ENCODE peak calls at places on chromosomes 6 and 20, in four cellular contexts. H is dorsolateral prefrontal cortex, I is right atrium auricular region, U is HCT116. B is an unnamed sample.

GRCh38 chr6:4603291-4603690 is 172.9 kb upstream of the CDYL start:
- DNase-seq in H (no peak), U (peak), I (peak), B (peak)

GRCh38 chr6:37354526-37355384 is 972 bp downstream of the RNF8 start:
- DNase-seq in H (no peak), U (no peak), I (no peak), B (no peak)

GRCh38 chr6:152267967-152268845 is 369.0 kb downstream of the SYNE1 start:
- DNase-seq in U (no peak), I (no peak), H (no peak), B (no peak)

GRCh38 chr20:9981834-9982233 is 53.0 kb upstream of the ANKEF1 start:
- DNase-seq in H (no peak), I (no peak), U (no peak), B (no peak)

GRCh38 chr6:129184808-129185366 is 301.9 kb downstream of the LAMA2 start:
- DNase-seq in U (no peak), I (no peak), H (no peak), B (no peak)

GRCh38 chr6:117956386-117956785 is 49.3 kb downstream of the SLC35F1 start:
- DNase-seq in I (no peak), U (no peak), H (peak), B (no peak)

GRCh38 chr20:57693002-57693582 is 16.7 kb downstream of the PMEPA1 start:
- DNase-seq in H (no peak), I (no peak), U (peak), B (peak)

GRCh38 chr20:31713312-31714049 is 9.2 kb downstream of the BCL2L1 start:
- DNase-seq in U (peak), H (no peak), I (peak), B (no peak)

GRCh38 chr20:21396921-21397340 is 395 bp downstream of the NKX2-4 start:
- DNase-seq in U (no peak), H (no peak), I (no peak), B (no peak)

GRCh38 chr20:34538671-34539123 is 19.8 kb upstream of the MAP1LC3A start:
- DNase-seq in H (peak), I (no peak), U (no peak), B (no peak)

GRCh38 chr6:112503210-112503609 is 156.1 kb downstream of the RFPL4B start:
- DNase-seq in U (no peak), H (no peak), I (no peak), B (no peak)

GRCh38 chr6:91299544-91300491 is 712.9 kb upstream of the MAP3K7 start:
- DNase-seq in I (no peak), U (no peak), H (no peak), B (no peak)

GRCh38 chr6:113719545-113719944 is 137.6 kb upstream of the MARCKS start:
- DNase-seq in I (no peak), U (no peak), H (no peak), B (no peak)

GRCh38 chr6:143676437-143677045 is 1.2 kb upstream of the PHACTR2 start:
- DNase-seq in I (no peak), H (no peak), U (no peak), B (no peak)

GRCh38 chr6:43391448-43392031 is 22.1 kb upstream of the ZNF318 start:
- DNase-seq in I (no peak), H (no peak), U (no peak), B (no peak)

GRCh38 chr6:82954937-82955577 is 110.6 kb downstream of the UBE3D start:
- DNase-seq in U (no peak), H (no peak), I (no peak), B (no peak)

GRCh38 chr20:56187791-56188190 is 60.7 kb upstream of the MC3R start:
- DNase-seq in U (no peak), H (no peak), I (no peak), B (no peak)

GRCh38 chr6:129812145-129812777 is 48.9 kb downstream of the TMEM244 start:
- DNase-seq in H (no peak), I (no peak), U (no peak), B (no peak)

GRCh38 chr6:113476937-113477839 is 380.0 kb upstream of the MARCKS start:
- DNase-seq in U (no peak), I (no peak), H (no peak), B (no peak)

GRCh38 chr6:79702701-79703100 is 71.6 kb downstream of the SH3BGRL2 start:
- DNase-seq in I (no peak), H (no peak), U (no peak), B (no peak)

GRCh38 chr20:43490038-43490437 is 17.5 kb upstream of the L3MBTL1 start:
- DNase-seq in H (no peak), U (no peak), I (no peak), B (no peak)

GRCh38 chr6:69954733-69955132 is 88.4 kb downstream of the COL19A1 start:
- DNase-seq in I (no peak), U (no peak), H (no peak), B (no peak)

GRCh38 chr6:12296255-12296573 is 6.1 kb downstream of the EDN1 start:
- DNase-seq in U (no peak), I (peak), H (no peak), B (no peak)

DNA sequence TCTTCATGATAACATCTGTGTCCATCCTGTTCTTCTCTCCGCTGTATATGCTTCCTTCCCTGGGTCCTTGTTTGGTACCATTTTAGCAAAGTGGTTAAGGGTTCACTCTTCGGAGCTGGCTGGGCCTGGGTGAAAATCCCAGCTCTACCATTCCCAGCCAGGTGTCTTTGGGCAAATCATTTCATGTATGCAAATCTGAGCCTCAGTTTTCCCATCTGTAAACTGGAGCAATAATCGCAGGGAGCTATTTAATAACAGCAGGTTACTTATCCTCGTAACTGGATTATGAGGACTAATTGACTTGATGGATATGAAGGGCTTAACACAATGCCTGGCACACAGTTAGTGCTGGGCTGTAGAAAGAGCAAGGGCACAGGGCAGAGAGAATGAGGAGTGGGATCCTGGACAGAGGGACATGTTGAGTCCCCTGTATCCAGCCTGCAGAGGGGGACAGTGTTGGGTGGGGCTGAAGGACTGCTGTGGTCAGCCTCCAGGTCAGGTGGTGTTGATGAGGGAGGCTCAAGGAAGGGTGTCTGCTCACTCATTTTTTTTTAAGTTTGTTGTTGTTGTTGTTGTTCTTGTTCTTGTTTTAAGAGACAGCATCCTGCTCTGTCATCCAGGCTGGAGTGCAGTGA is 44.3 kb upstream of the FAM83D start:
- DNase-seq in H (no peak), U (no peak), I (no peak), B (no peak)
- H3K27ac ChIP-seq in H (peak), U (no peak), I (no peak), B (no peak)

GRCh38 chr6:52187098-52187497 is 923 bp downstream of the IL17A start:
- DNase-seq in U (no peak), H (no peak), I (no peak), B (no peak)

GRCh38 chr6:52183131-52183530 is 3.0 kb upstream of the IL17A start:
- DNase-seq in U (no peak), I (no peak), H (no peak), B (no peak)

GRCh38 chr6:52186075-52186474 is at the start of gene IL17A:
- DNase-seq in I (no peak), U (no peak), H (no peak), B (no peak)

GRCh38 chr6:52189974-52190373 is 3.8 kb downstream of the IL17A start:
- DNase-seq in H (no peak), U (no peak), I (no peak), B (no peak)

DNA sequence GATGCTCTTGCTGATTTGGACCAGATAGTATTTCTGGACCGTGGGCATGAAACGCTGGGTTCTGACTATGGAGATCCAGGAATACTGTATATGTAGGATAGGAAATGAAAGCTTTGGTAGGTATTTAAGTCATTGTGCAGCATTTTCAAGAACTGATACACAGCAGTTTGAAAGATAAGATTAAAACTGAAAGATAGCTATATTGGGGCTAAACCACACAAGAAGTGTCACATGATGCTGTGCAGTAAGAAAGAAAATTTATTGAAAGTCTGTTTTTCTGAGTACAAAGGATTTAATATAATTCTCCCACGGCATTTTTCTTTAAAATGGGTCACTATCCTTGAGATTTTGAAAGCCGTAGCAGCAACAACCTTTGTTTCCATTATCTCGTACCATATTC is 305 bp downstream of the IL17A start:
- DNase-seq in U (no peak), I (no peak), H (no peak), B (no peak)
- H3K27ac ChIP-seq in U (no peak), I (no peak), H (no peak), B (no peak)

GRCh38 chr20:52975024-52975732 is 3.0 kb downstream of the TSHZ2 start:
- DNase-seq in H (no peak), I (no peak), U (no peak), B (no peak)

GRCh38 chr20:52972965-52973819 is 1.0 kb downstream of the TSHZ2 start:
- DNase-seq in H (no peak), I (no peak), U (no peak), B (no peak)

GRCh38 chr20:52972190-52972937 is at the start of gene TSHZ2:
- DNase-seq in U (no peak), H (peak), I (no peak), B (peak)

GRCh38 chr20:52974155-52974554 is 2.0 kb downstream of the TSHZ2 start:
- DNase-seq in H (no peak), U (no peak), I (no peak), B (no peak)

DNA sequence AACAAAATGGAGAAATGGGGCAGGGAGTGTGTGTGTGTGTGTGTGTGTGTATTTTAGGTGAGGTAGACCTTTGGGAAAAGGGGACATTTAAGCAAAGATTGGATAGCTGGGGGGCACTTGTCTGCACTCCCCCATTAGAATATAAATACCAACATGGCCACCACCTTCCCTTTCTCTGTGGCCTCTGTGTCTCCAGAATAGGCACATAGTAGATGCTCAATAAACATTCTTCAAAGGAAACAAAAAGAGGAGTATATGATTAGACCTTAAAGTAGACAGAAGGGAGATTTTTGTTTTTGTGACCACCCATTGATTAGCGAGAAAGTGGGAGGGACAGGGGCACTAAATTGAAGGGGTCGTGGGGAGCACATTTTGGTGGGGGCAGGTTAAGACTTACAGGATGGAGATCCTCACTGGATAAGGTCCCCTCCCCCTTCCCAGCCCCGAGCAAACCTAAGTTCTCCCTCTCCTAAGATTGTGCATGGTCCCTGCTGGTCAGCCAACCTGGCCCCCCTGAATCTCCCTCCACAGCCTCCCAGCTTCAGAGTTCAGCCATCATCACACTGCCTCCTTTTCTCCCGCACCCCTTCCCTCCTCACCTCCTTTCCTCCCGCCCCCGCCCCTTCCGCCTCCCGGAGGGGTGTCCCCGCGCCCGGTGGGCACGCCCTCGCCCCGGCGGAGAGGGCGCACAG is 514 bp upstream of the TSHZ2 start:
- DNase-seq in H (no peak), I (no peak), U (no peak), B (no peak)
- H3K27ac ChIP-seq in H (no peak), I (peak), U (no peak), B (no peak)

GRCh38 chr6:168333039-168333438 is 13.5 kb upstream of the DACT2 start:
- DNase-seq in U (peak), I (no peak), H (no peak), B (no peak)
- H3K27ac ChIP-seq in U (no peak), I (no peak), H (no peak), B (no peak)